ENCODE peak calls at places on chromosomes 6 and 20, in four cellular contexts. N is sigmoid colon, A is omental fat pad, F is PC-3. P is an unnamed sample.

GRCh38 chr6:55469829-55470438 is 109.1 kb downstream of the HMGCLL1 start:
- DNase-seq in A (no peak), N (no peak), F (no peak), P (no peak)

GRCh38 chr6:44225579-44226325 is 2.4 kb downstream of the SLC29A1 start:
- DNase-seq in A (no peak), F (no peak), N (no peak), P (no peak)

GRCh38 chr6:70103798-70104197 is 199.1 kb downstream of the COL9A1 start:
- DNase-seq in N (no peak), A (no peak), F (peak), P (no peak)

GRCh38 chr20:34579191-34579661 is 20.7 kb downstream of the MAP1LC3A start:
- DNase-seq in A (no peak), N (no peak), F (peak), P (no peak)

GRCh38 chr6:56802570-56802969 is 152.3 kb upstream of the BEND6 start:
- DNase-seq in A (no peak), N (no peak), F (peak), P (no peak)

GRCh38 chr6:113570651-113571050 is 286.5 kb upstream of the MARCKS start:
- DNase-seq in N (no peak), F (no peak), A (no peak), P (no peak)

GRCh38 chr6:123962508-123962907 is 158.8 kb downstream of the NKAIN2 start:
- DNase-seq in N (no peak), A (no peak), F (peak), P (no peak)

GRCh38 chr6:100103194-100103593 is 109.2 kb upstream of the MCHR2 start:
- DNase-seq in A (no peak), N (no peak), F (no peak), P (no peak)

GRCh38 chr6:12548526-12548925 is 168.0 kb upstream of the PHACTR1 start:
- DNase-seq in A (no peak), N (no peak), F (no peak), P (no peak)

GRCh38 chr6:140201787-140202458 is 827.5 kb upstream of the CITED2 start:
- DNase-seq in F (peak), A (no peak), N (no peak), P (no peak)

GRCh38 chr6:2913621-2914317 is 10.7 kb upstream of the SERPINB9 start:
- DNase-seq in N (no peak), A (no peak), F (no peak), P (no peak)

GRCh38 chr20:7967199-7967844 is 27.1 kb upstream of the HAO1 start:
- DNase-seq in A (no peak), N (no peak), F (peak), P (no peak)

GRCh38 chr6:125102901-125103300 is 50.7 kb upstream of the TPD52L1 start:
- DNase-seq in N (no peak), F (peak), A (no peak), P (no peak)

GRCh38 chr6:159615923-159616322 is 77.1 kb downstream of the SOD2 start:
- DNase-seq in N (no peak), A (no peak), F (no peak), P (no peak)

GRCh38 chr20:1901704-1902103 is 6.5 kb downstream of the SIRPA start:
- DNase-seq in A (no peak), F (no peak), N (no peak), P (no peak)

GRCh38 chr20:43949741-43950618 is 35.3 kb downstream of the TOX2 start:
- DNase-seq in N (no peak), F (no peak), A (no peak), P (no peak)

GRCh38 chr6:139711714-139712585 is 337.5 kb upstream of the CITED2 start:
- DNase-seq in A (no peak), F (peak), N (no peak), P (no peak)

GRCh38 chr6:89443658-89444057 is 10.7 kb downstream of the ANKRD6 start:
- DNase-seq in N (no peak), A (no peak), F (no peak), P (no peak)

GRCh38 chr6:139777202-139777970 is 402.9 kb upstream of the CITED2 start:
- DNase-seq in A (no peak), F (no peak), N (no peak), P (no peak)

GRCh38 chr6:159013229-159013628 is 13.2 kb upstream of the RSPH3 start:
- DNase-seq in N (no peak), A (no peak), F (no peak), P (no peak)

GRCh38 chr20:53369871-53370270 is 223.8 kb downstream of the ZNF217 start:
- DNase-seq in A (no peak), F (no peak), N (no peak), P (no peak)

GRCh38 chr20:53370345-53370961 is 223.2 kb downstream of the ZNF217 start:
- DNase-seq in F (no peak), A (no peak), N (no peak), P (no peak)

GRCh38 chr20:53365676-53366075 is 228.0 kb downstream of the ZNF217 start:
- DNase-seq in A (no peak), N (no peak), F (no peak), P (no peak)

GRCh38 chr20:53376021-53376420 is 217.6 kb downstream of the ZNF217 start:
- DNase-seq in A (no peak), F (no peak), N (no peak), P (no peak)

GRCh38 chr20:53371216-53371615 is 222.4 kb downstream of the ZNF217 start:
- DNase-seq in A (no peak), N (no peak), F (no peak), P (no peak)
- TF ChIP-seq CTCF in A (no peak), N (no peak), F (no peak), P (no peak)

GRCh38 chr6:111997078-111997862 is 56.6 kb upstream of the CCN6 start:
- DNase-seq in F (peak), A (no peak), N (peak), P (peak)
- TF ChIP-seq CTCF in F (peak), A (peak), N (peak), P (no peak)

GRCh38 chr20:59428441-59429205 is 128.2 kb downstream of the EDN3 start:
- DNase-seq in F (no peak), A (no peak), N (no peak), P (no peak)
- TF ChIP-seq CTCF in F (peak), A (no peak), N (no peak), P (no peak)

DNA sequence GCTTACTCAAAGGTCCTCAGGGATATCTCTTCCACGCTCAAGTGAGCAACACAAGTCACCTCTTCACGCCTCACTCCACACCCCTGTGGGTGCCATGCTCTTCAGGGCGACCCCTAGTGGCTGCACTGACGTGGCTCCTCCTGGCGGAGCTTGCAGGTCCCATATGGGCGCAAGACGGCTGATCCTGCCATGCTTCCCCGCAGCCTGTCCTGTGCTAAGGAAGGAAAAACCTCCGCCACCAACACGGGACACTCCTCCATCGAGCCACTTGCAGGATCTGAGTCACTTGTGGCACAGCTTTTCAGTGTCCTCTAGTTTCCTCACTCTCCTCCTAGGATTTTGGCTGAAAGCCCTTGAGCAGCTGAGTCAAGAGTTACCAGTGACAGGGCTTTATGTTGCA is 90.7 kb downstream of the KHDC1L start:
- DNase-seq in N (no peak), F (peak), A (no peak), P (peak)
- TF ChIP-seq CTCF in N (no peak), F (peak), A (no peak), P (no peak)

GRCh38 chr6:106510090-106510970 is 119.0 kb downstream of the RTN4IP1 start:
- DNase-seq in N (peak), A (no peak), F (peak), P (peak)
- TF ChIP-seq CTCF in N (no peak), A (no peak), F (peak), P (no peak)

GRCh38 chr6:23445157-23445710 is 680.8 kb upstream of the NRSN1 start:
- DNase-seq in A (no peak), F (no peak), N (no peak), P (no peak)

GRCh38 chr6:23441813-23442212 is 684.2 kb upstream of the NRSN1 start:
- DNase-seq in N (no peak), F (no peak), A (no peak), P (no peak)

DNA sequence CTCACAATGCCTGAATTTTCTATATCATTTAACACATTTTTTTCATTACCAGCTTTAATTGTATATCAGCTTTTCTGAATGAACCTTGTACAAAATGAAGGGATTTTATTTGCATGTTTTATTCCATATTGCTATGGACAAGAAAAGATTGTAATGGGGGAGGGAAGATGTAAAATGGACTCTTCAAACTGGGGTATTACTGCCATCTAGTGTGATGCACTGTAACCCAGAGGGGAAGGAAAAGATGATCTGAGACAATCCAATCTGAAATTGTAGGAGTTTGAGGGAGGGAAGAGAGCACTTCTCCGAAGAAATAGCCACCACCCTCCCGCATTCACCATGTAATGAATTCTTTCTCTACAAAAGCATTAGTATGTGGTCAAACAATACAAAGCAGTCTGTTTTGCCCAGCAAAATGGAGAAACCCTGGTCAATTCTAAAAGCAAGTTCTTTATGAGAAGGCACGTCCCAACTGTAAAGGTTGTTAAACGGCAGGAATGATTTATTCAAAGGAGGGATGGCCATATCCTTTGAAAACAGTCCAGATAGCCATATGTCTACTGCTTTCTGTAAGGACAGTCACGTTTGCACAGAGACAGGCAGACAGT is 679.5 kb upstream of the NRSN1 start:
- DNase-seq in F (peak), N (no peak), A (no peak), P (no peak)
- TF ChIP-seq CTCF in F (peak), N (no peak), A (no peak), P (no peak)

GRCh38 chr20:25195014-25195961 is at the start of gene ENTPD6:
- DNase-seq in F (peak), A (peak), N (peak), P (peak)
- TF ChIP-seq CTCF in F (peak), A (no peak), N (peak), P (no peak)